ENCODE peak calls at places on chromosomes 6 and 20, in six cellular contexts. P, J, H, E, O and N are unnamed samples.

GRCh38 chr6:73476722-73477121 is 15.2 kb downstream of the MTO1 start:
- DNase-seq in P (no peak), J (no peak), H (no peak), E (no peak), O (no peak), N (peak)

GRCh38 chr20:36644032-36644712 is 1.8 kb downstream of the SLA2 start:
- DNase-seq in P (no peak), J (no peak), H (no peak), E (no peak), O (no peak), N (no peak)

GRCh38 chr6:64505312-64505711 is 869.7 kb downstream of the PHF3 start:
- DNase-seq in P (no peak), J (no peak), H (no peak), E (no peak), O (no peak), N (no peak)

GRCh38 chr6:169205176-169206160 is 48.2 kb downstream of the THBS2 start:
- DNase-seq in P (no peak), J (peak), H (no peak), E (no peak), O (peak), N (peak)

GRCh38 chr20:59672576-59672975 is 68.2 kb downstream of the PHACTR3 start:
- DNase-seq in P (peak), J (no peak), H (no peak), E (no peak), O (peak), N (peak)

GRCh38 chr6:136607932-136608772 is 57.9 kb upstream of the MAP7 start:
- DNase-seq in P (peak), J (peak), H (peak), E (peak), O (no peak), N (no peak)

GRCh38 chr6:2485116-2485515 is 239.7 kb upstream of the GMDS start:
- DNase-seq in P (no peak), J (no peak), H (no peak), E (no peak), O (no peak), N (no peak)

GRCh38 chr20:58378056-58378455 is 11.0 kb upstream of the VAPB start:
- DNase-seq in P (no peak), J (no peak), H (no peak), E (no peak), O (no peak), N (no peak)

GRCh38 chr20:62065669-62066338 is at the start of gene TAF4:
- DNase-seq in P (peak), J (peak), H (peak), E (no peak), O (no peak), N (peak)

GRCh38 chr6:2977799-2978558 is 6.6 kb upstream of the SERPINB6 start:
- DNase-seq in P (no peak), J (no peak), H (no peak), E (no peak), O (no peak), N (peak)

GRCh38 chr6:148835920-148836441 is 89.2 kb downstream of the UST start:
- DNase-seq in P (no peak), J (peak), H (no peak), E (no peak), O (no peak), N (no peak)

GRCh38 chr6:28977351-28978136 is 27.6 kb downstream of the ZNF311 start:
- DNase-seq in P (no peak), J (peak), H (peak), E (no peak), O (no peak), N (no peak)

GRCh38 chr20:20463933-20464374 is 96.0 kb downstream of the INSM1 start:
- DNase-seq in P (no peak), J (peak), H (no peak), E (no peak), O (no peak), N (no peak)

GRCh38 chr6:45655630-45656422 is 278.1 kb upstream of the SUPT3H start:
- DNase-seq in P (no peak), J (peak), H (no peak), E (peak), O (no peak), N (no peak)

GRCh38 chr6:13742961-13743735 is 31.5 kb upstream of the RANBP9 start:
- DNase-seq in P (no peak), J (no peak), H (no peak), E (no peak), O (no peak), N (no peak)

GRCh38 chr20:50041238-50041915 is 58.6 kb downstream of the SNAI1 start:
- DNase-seq in P (no peak), J (no peak), H (no peak), E (no peak), O (no peak), N (no peak)

GRCh38 chr6:116572162-116572561 is 858 bp downstream of the RWDD1 start:
- DNase-seq in P (no peak), J (peak), H (no peak), E (no peak), O (no peak), N (no peak)

GRCh38 chr20:47586648-47587306 is 85.1 kb downstream of the NCOA3 start:
- DNase-seq in P (no peak), J (peak), H (no peak), E (no peak), O (no peak), N (no peak)

GRCh38 chr6:6785163-6785521 is 196.6 kb downstream of the LY86 start:
- DNase-seq in P (no peak), J (peak), H (no peak), E (no peak), O (no peak), N (no peak)

GRCh38 chr6:7418238-7418905 is 28.8 kb downstream of the RIOK1 start:
- DNase-seq in P (no peak), J (no peak), H (no peak), E (no peak), O (no peak), N (no peak)

GRCh38 chr6:44737349-44737748 is 349.8 kb downstream of the CDC5L start:
- DNase-seq in P (no peak), J (no peak), H (no peak), E (no peak), O (peak), N (peak)

GRCh38 chr6:134021396-134022122 is 30.9 kb downstream of the SLC2A12 start:
- DNase-seq in P (no peak), J (no peak), H (no peak), E (no peak), O (no peak), N (no peak)

GRCh38 chr20:3786665-3787639 is at the start of gene CENPB:
- DNase-seq in P (peak), J (peak), H (peak), E (no peak), O (peak), N (peak)

GRCh38 chr6:112017169-112017568 is 36.7 kb upstream of the CCN6 start:
- DNase-seq in P (no peak), J (no peak), H (no peak), E (no peak), O (no peak), N (no peak)

DNA sequence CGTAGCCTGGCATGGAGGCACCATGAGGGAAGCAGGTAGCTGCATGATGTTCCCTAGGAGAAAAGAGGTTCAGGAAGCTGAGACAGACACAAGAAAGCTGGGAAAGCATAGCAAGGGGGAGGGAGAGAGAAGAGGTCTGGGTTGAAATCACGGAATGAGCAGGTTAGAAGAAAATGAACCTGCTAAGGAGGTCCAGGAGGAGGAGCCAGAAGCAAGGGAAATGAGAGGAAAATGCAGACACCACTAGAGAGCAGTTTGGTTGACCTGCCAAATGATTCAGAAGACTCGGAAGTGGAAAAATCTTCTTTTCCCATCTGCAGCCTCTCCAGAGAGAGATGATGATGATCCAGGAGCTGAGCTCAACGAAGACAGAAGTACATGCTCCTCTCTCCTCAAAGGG is 70.9 kb downstream of the VIP start:
- DNase-seq in P (no peak), J (no peak), H (no peak), E (no peak), O (no peak), N (no peak)
- TF ChIP-seq CTCF in P (no peak), J (no peak), H (no peak), E (peak), O (no peak), N (no peak)

GRCh38 chr6:117840541-117840983 is 66.5 kb upstream of the SLC35F1 start:
- DNase-seq in P (no peak), J (peak), H (no peak), E (no peak), O (no peak), N (no peak)
- TF ChIP-seq CTCF in P (no peak), J (peak), H (peak), E (peak), O (no peak), N (peak)

GRCh38 chr6:131923356-131923755 is 27.8 kb downstream of the CCN2 start:
- DNase-seq in P (peak), J (peak), H (no peak), E (no peak), O (no peak), N (no peak)

GRCh38 chr6:131929227-131929626 is 21.9 kb downstream of the CCN2 start:
- DNase-seq in P (no peak), J (no peak), H (no peak), E (no peak), O (no peak), N (no peak)

GRCh38 chr6:131920656-131921055 is 30.5 kb downstream of the CCN2 start:
- DNase-seq in P (no peak), J (no peak), H (no peak), E (no peak), O (no peak), N (no peak)

GRCh38 chr6:131924881-131925474 is 26.2 kb downstream of the CCN2 start:
- DNase-seq in P (no peak), J (peak), H (no peak), E (no peak), O (no peak), N (no peak)
- TF ChIP-seq CTCF in P (peak), J (peak), H (peak), E (peak), O (peak), N (peak)

GRCh38 chr20:45293041-45294002 is 13.3 kb upstream of the RBPJL start:
- DNase-seq in P (peak), J (peak), H (peak), E (peak), O (peak), N (peak)
- TF ChIP-seq CTCF in P (peak), J (peak), H (peak), E (peak), O (peak), N (peak)